ENCODE peak calls at places on chromosomes 13 and 19, in six cellular contexts. J is GDM1, V is left ventricle myocardium inferior, T is glutamatergic neuron, M is GM23338, Z is ELF-1. C is an unnamed sample.

GRCh38 chr19:33281296-33281926 is 20.9 kb downstream of the CEBPA start:
- DNase-seq in J (no peak), V (no peak), T (no peak), M (no peak), Z (no peak), C (no peak)

GRCh38 chr13:66530158-66530557 is 700.0 kb downstream of the PCDH9 start:
- DNase-seq in J (no peak), V (no peak), T (no peak), M (no peak), Z (no peak), C (no peak)

GRCh38 chr13:44142911-44143665 is 230.5 kb upstream of the SERP2 start:
- DNase-seq in J (no peak), V (no peak), T (no peak), M (no peak), Z (no peak), C (no peak)

GRCh38 chr13:19862511-19863313 is 737 bp downstream of the ZMYM5 start:
- DNase-seq in J (no peak), V (peak), T (no peak), M (peak), Z (peak), C (no peak)

GRCh38 chr13:41496420-41497234 is 39.3 kb downstream of the RGCC start:
- DNase-seq in J (no peak), V (no peak), T (no peak), M (no peak), Z (no peak), C (no peak)

GRCh38 chr13:29918845-29919244 is 68.4 kb upstream of the UBL3 start:
- DNase-seq in J (no peak), V (no peak), T (no peak), M (no peak), Z (no peak), C (no peak)

GRCh38 chr19:3586707-3587346 is 1.5 kb downstream of the GIPC3 start:
- DNase-seq in J (no peak), V (no peak), T (no peak), M (no peak), Z (no peak), C (no peak)

GRCh38 chr19:2112516-2113320 is 16.0 kb downstream of the IZUMO4 start:
- DNase-seq in J (no peak), V (no peak), T (no peak), M (no peak), Z (no peak), C (no peak)

GRCh38 chr19:39824143-39825092 is 9.5 kb downstream of the DYRK1B start:
- DNase-seq in J (peak), V (peak), T (peak), M (peak), Z (peak), C (peak)

GRCh38 chr19:45195764-45196163 is 17.2 kb downstream of the BLOC1S3 start:
- DNase-seq in J (no peak), V (no peak), T (no peak), M (no peak), Z (no peak), C (no peak)

GRCh38 chr19:6473652-6474051 is 7.9 kb downstream of the DENND1C start:
- DNase-seq in J (no peak), V (no peak), T (no peak), M (no peak), Z (no peak), C (no peak)

GRCh38 chr13:35722438-35723060 is 246.1 kb upstream of the MAB21L1 start:
- DNase-seq in J (no peak), V (no peak), T (no peak), M (no peak), Z (no peak), C (no peak)

GRCh38 chr19:36046443-36047050 is 7.5 kb downstream of the THAP8 start:
- DNase-seq in J (no peak), V (no peak), T (no peak), M (peak), Z (no peak), C (no peak)

GRCh38 chr13:37207646-37208045 is 102.2 kb upstream of the CSNK1A1L start:
- DNase-seq in J (no peak), V (no peak), T (no peak), M (no peak), Z (no peak), C (no peak)

GRCh38 chr19:10921199-10921879 is 7.1 kb downstream of the YIPF2 start:
- DNase-seq in J (no peak), V (no peak), T (peak), M (no peak), Z (no peak), C (no peak)

C was measured in endothelial cell.